ENCODE peak calls at places on chromosomes 3 and 15, in nine cellular contexts. B is psoas muscle, Z is epithelial cell of prostate, G is IMR-90, Q is aorta, T is H9, Y is PC-9, N is mesendoderm, X is MM.1S. V is an unnamed sample.

GRCh38 chr3:13698498-13698897 is 149.6 kb downstream of the FBLN2 start:
- DNase-seq in Q (no peak), N (peak; percentile 44), Y (no peak), Z (no peak), G (no peak), X (no peak), T (peak; percentile 40), B (no peak), V (no peak)

GRCh38 chr3:13507247-13507790 is 27.2 kb downstream of the HDAC11 start:
- DNase-seq in G (no peak), N (no peak), Z (no peak), X (no peak), Q (no peak), Y (no peak), B (no peak), T (no peak), V (no peak)

GRCh38 chr15:77027697-77028450 is 32.9 kb downstream of the PSTPIP1 start:
- DNase-seq in G (no peak), B (peak; percentile 67), Y (no peak), N (peak; percentile 43), Z (no peak), X (no peak), T (peak; percentile 75), Q (peak; percentile 44), V (no peak)

GRCh38 chr15:81023483-81024264 is 23.0 kb downstream of the TLNRD1 start:
- DNase-seq in T (no peak), Y (peak; percentile 10), Q (peak; percentile 92), G (peak; percentile 66), Z (no peak), N (peak; percentile 24), B (peak; percentile 90), X (peak; percentile 82), V (peak; percentile 32)

GRCh38 chr3:117793684-117794304 is 1084.2 kb downstream of the TUSC7 start:
- DNase-seq in T (no peak), G (peak; percentile 19), N (peak; percentile 36), X (no peak), Z (no peak), Y (no peak), B (no peak), Q (no peak), V (no peak)

GRCh38 chr15:89321521-89322410 is 12.9 kb downstream of the POLG start:
- DNase-seq in X (no peak), Y (no peak), Q (no peak), T (no peak), N (no peak), Z (no peak), B (peak; percentile 54), G (no peak), V (no peak)

GRCh38 chr3:130699765-130700164 is 46.9 kb downstream of the PIK3R4 start:
- DNase-seq in Z (no peak), B (no peak), T (no peak), X (peak; percentile 39), G (peak; percentile 9), N (peak; percentile 49), Q (no peak), Y (no peak), V (no peak)

GRCh38 chr3:40975711-40976121 is 223.6 kb upstream of the CTNNB1 start:
- DNase-seq in Q (no peak), Z (no peak), T (no peak), G (no peak), X (no peak), Y (no peak), N (no peak), B (no peak), V (no peak)

GRCh38 chr15:61227269-61228024 is 1.7 kb downstream of the RORA start:
- DNase-seq in Y (peak; percentile 4), N (peak; percentile 71), X (no peak), T (peak; percentile 33), B (peak; percentile 57), Z (no peak), G (peak; percentile 50), Q (no peak), V (no peak)

GRCh38 chr3:19267040-19267439 is 118.7 kb downstream of the KCNH8 start:
- DNase-seq in T (peak; percentile 66), Q (no peak), X (no peak), G (no peak), Z (no peak), N (no peak), B (no peak), Y (no peak), V (no peak)

GRCh38 chr3:144105542-144105941 is 133.9 kb downstream of the DIPK2A start:
- DNase-seq in T (no peak), N (no peak), Z (no peak), Y (no peak), X (no peak), B (no peak), Q (no peak), G (no peak), V (no peak)

DNA sequence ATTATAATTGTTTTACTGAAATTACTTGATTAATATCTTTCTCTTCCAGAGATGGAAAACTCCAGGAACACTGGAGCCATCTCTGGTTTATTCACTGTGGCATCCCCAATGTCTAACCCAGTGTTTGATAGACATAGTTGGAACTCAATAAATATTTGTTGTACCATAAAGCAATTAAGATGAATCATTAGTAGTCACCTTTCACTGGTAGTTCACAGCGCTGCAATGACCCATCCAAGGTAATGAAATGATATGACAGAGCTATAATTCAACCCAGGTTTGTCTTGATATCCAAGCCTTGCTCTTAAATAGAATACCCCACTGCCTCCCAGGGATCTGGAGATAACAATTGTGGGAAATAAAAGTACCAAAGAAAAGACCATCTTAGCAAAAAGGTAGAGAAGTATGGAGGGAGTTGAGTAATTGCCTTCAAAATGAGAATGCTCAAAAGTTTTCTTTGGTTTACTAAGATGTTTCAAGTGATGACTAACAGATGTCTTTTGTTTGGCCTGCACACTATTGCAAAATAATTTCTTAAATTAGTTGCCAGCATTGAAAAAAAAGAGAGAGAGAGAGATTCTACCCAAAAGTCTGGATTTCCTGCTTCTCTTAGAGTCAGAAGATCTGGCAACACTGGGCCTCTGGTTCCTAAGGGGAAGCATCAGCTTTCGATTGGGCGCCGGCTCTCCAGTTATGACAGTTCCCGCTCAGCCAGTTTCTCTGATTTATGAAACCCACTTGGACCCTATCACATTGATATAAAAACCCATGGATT is 348.5 kb downstream of the ERC2 start:
- DNase-seq in Y (no peak), Q (peak; percentile 51), N (no peak), Z (no peak), B (peak; percentile 70), X (no peak), G (peak; percentile 18), T (no peak), V (no peak)
- H3K27ac ChIP-seq in Y (no peak overlapping the region), Q (no peak overlapping the region), N (no peak overlapping the region), Z (no peak overlapping the region), B (no peak overlapping the region), X (no peak overlapping the region), G (peak overlapping the region; percentile 10), T (no peak overlapping the region), V (no peak overlapping the region)

DNA sequence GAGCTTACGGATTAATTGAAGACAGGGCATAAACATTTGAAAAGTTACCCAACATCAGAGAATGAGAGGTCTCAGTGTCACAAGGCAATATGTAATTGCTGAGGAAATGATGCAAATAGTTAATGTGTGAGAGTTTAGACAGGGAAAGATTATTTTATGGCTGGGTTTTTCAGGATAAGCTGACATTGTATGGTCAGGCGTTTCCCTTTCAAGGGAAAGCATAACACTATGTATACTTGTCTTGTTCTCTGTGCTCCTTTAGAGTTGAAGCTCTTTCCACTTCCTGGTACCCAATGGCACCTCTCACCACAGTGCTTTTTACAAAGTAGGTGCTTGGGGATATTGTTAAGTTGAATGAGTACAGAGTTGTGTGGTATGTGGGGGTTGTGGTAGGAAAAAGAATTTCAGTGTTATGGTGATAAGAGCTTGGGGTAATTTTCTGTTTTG is 19.9 kb downstream of the IQGAP1 start:
- DNase-seq in Q (no peak), X (no peak), Y (no peak), T (no peak), G (peak; percentile 61), Z (no peak), B (no peak), N (no peak), V (no peak)
- H3K27ac ChIP-seq in Q (peak overlapping the region; percentile 67), X (no peak overlapping the region), Y (peak overlapping the region; percentile 36), T (no peak overlapping the region), G (peak overlapping the region; percentile 59), Z (peak overlapping the region; percentile 26), B (no peak overlapping the region), N (no peak overlapping the region), V (peak overlapping the region; percentile 11)

GRCh38 chr3:51961607-51962569 is 5.4 kb downstream of the PCBP4 start:
- DNase-seq in G (no peak), T (no peak), Y (no peak), Z (no peak), B (peak; percentile 77), N (no peak), Q (no peak), X (no peak), V (no peak)
- H3K27ac ChIP-seq in G (no peak overlapping the region), T (no peak overlapping the region), Y (no peak overlapping the region), Z (no peak overlapping the region), B (peak overlapping the region; percentile 64), N (no peak overlapping the region), Q (no peak overlapping the region), X (no peak overlapping the region), V (peak overlapping the region; percentile 99)

DNA sequence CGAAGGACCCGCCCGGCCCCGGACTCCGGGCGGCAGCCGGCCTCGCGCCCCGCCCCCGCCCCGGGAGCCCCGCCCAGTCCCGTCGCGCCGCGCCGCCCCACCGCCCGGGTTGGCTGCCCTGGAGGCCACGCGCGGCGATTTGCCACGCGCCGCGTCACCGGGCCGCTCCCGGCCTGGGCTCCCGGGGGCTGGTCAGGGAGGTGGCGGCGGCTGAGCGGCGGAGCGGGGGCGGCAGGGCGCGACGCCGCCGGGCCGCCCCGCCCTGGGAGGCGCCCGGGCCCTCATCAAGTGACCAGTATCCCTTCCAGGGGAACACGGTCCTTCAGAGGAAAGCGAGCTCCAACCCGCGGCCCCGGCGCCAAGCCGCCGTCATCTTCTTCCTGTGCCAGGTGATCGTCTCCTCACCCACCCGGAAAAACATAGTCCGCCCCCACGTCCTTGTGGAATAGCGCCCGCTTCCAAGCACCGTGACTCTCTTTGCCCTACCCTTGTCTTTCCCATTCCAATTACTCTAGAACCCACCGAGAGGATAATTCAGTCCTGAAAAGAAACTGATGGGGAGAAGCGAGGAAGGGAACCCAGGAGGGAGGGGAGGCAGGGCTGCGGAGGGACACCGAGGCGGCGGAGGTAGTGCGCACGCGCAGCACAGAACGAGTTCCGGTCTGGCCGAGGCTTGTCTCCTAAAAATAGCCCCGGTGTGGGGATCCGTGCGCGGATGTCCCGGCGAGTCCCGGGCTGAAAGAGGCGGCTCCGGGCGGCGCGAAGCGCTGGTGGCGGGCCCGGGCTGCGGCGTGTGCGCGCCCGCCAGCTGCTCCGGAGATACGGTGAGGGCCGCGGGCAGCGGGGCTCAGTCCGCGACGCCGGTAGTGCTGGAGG is at the start of gene MEF2A:
- DNase-seq in B (peak; percentile 98), T (peak; percentile 93), Y (peak; percentile 90), Q (peak; percentile 97), G (peak; percentile 93), X (peak; percentile 96), Z (peak; percentile 80), N (peak; percentile 97), V (peak; percentile 91)
- H3K27ac ChIP-seq in B (peak within 1 kb of the TSS; percentile 93), T (peak within 1 kb of the TSS; percentile 34), Y (peak within 1 kb of the TSS; percentile 72), Q (peak within 1 kb of the TSS; percentile 97), G (peak within 1 kb of the TSS; percentile 91), X (peak within 1 kb of the TSS; percentile 92), Z (peak within 1 kb of the TSS; percentile 84), N (peak within 1 kb of the TSS; percentile 93), V (peak within 1 kb of the TSS; percentile 99)

DNA sequence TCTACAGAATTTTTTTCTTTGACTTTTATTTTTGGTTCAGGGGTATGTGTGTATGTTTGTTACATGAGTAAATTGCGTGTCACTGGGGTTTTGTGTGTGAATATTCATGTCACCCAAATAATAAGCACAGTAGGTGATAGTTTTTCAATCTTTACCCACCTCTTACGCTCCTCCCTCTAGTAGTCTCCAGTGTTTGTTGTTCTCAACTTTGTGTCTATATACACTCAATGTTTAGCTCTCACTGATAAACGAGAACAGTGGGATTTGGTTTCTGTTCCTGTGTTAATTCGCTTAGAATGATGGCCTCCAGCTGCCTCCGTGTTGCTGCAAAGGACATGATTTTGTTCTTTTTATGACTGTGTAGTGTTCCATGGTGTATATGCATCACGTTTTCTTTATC is 54.4 kb downstream of the MEF2A start:
- DNase-seq in Y (no peak), N (no peak), Q (no peak), G (no peak), X (no peak), T (no peak), Z (no peak), B (no peak), V (no peak)
- H3K27ac ChIP-seq in Y (no peak overlapping the region), N (no peak overlapping the region), Q (no peak overlapping the region), G (no peak overlapping the region), X (no peak overlapping the region), T (no peak overlapping the region), Z (no peak overlapping the region), B (peak overlapping the region; percentile 67), V (no peak overlapping the region)